ENCODE peak calls at places on chromosomes 1 and 21, in five cellular contexts. M, B, O, D and C are unnamed samples.
A peak's percentile ranks its signal among the peaks of the same experiment; 100 is the strongest.

GRCh38 chr1:245124644-245125043 is 30.1 kb upstream of the KIF26B start:
- DNase-seq in M (no peak), B (no peak), O (peak; percentile 27), D (no peak), C (no peak)

GRCh38 chr1:36966242-36966641 is 68.1 kb downstream of the GRIK3 start:
- DNase-seq in M (peak; percentile 48), B (no peak), O (peak; percentile 70), D (peak; percentile 23), C (peak; percentile 72)

GRCh38 chr1:199684686-199685273 is 342.7 kb upstream of the NR5A2 start:
- DNase-seq in M (peak; percentile 71), B (peak; percentile 62), O (peak; percentile 70), D (peak; percentile 80), C (peak; percentile 54)

GRCh38 chr21:33852495-33852894 is 63.1 kb downstream of the ATP5PO start:
- DNase-seq in M (no peak), B (no peak), O (no peak), D (no peak), C (no peak)

GRCh38 chr1:195202271-195202670 is 1406.0 kb downstream of the KCNT2 start:
- DNase-seq in M (peak; percentile 19), B (no peak), O (no peak), D (no peak), C (no peak)

GRCh38 chr1:87513270-87513669 is 184.6 kb downstream of the LMO4 start:
- DNase-seq in M (no peak), B (no peak), O (peak; percentile 62), D (no peak), C (peak; percentile 16)

GRCh38 chr1:183845681-183846080 is 40.8 kb downstream of the RGL1 start:
- DNase-seq in M (no peak), B (no peak), O (no peak), D (peak; percentile 25), C (no peak)

GRCh38 chr1:205907794-205908193 is 35.5 kb downstream of the SLC26A9 start:
- DNase-seq in M (peak; percentile 30), B (peak; percentile 10), O (peak; percentile 75), D (peak; percentile 74), C (peak; percentile 43)

GRCh38 chr1:2230781-2231666 is 2.9 kb downstream of the SKI start:
- DNase-seq in M (no peak), B (no peak), O (peak; percentile 20), D (peak; percentile 60), C (no peak)

DNA sequence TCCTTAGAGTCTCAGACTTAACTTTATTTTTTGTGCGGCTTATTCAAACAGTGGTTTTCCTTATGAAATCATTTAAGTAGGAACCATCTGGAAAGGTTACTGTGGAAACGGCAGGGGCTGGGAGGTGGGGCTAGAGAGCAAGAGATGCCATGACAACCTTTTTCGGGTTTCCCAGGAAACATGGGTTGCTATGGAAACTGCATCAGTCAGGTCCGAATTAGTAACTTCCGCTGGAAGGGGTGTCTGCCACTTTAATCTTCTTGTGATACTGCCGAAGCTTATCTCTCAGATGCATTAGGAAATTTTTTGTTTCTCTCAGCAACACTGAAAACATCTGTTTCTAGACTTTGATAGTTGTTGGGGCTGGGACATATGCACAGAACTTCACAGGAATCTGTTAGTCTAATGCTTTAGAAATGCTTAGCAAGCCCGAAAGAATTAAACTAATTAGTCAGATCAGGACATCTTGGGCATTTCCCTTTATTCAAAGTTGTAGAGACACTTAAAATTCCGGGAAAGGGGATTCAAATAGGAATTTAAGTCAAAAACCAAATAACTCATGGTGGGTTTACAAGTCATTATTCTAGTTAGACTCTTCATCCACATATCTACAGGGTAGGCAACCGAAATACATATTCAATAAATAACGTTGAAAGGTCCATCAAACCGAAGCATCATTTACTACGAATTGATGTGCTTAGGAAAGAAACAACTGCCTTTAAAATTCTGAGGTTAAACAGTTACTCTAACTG is 2.6 kb downstream of the KCNA3 start:
- DNase-seq in M (no peak), B (peak; percentile 87), O (peak; percentile 84), D (no peak), C (peak; percentile 69)
- H3K4me3 ChIP-seq in M (no peak overlapping the region), B (peak overlapping the region; percentile 84), O (no peak overlapping the region), D (no peak overlapping the region), C (no peak overlapping the region)

DNA sequence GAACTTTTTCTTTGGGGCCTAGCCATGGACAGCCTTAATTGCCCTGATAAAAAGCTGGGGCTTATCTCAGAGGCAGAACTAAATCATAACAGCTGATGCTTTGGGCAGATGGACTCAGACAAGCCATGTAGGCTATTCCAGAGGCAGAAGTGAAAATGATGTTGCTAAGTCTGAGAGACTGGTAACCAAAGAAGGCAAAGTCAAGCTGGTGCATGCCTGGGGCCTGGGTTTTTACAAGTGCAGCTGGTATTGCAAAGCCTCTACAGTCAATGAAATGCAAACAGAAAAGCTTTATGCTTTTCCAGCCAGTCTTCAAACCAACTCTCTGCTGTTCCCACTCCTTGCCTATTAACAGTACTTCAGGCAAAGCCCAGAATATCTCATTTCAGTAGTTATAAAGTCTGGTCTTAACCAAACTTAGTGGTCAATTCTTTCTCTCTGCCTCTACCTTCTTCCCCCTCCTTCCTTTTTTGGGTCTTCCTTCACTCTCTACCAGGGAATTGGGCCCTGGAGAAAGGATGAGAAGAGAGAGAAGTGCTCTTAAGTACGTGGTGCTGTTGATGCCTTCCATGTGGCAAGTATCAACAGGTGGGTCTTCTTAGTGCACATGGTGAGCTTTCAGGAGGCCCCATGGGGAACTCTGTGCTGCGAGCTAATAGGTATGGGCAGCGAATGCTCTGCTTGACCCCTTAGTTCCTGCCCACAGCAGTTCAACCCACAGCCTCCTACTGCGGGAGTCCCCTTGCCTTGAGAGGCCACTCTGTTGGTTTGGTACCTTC is 39.2 kb upstream of the LMX1A start:
- DNase-seq in M (no peak), B (peak; percentile 12), O (no peak), D (no peak), C (no peak)
- TF ChIP-seq EZH2phosphoT487 in M (no peak), B (no peak), O (no peak), D (no peak), C (no peak)

GRCh38 chr1:53826367-53826766 is 11.7 kb downstream of the NDC1 start:
- DNase-seq in M (no peak), B (no peak), O (peak; percentile 16), D (no peak), C (peak; percentile 6)
- TF ChIP-seq CTCF in M (no peak), B (peak; percentile 61), O (peak; percentile 7), D (peak; percentile 53), C (peak; percentile 25)

GRCh38 chr1:155245163-155245524 is 10.1 kb downstream of the ENTREP3 start:
- DNase-seq in M (no peak), B (no peak), O (no peak), D (no peak), C (no peak)

GRCh38 chr1:155241851-155242264 is 13.4 kb downstream of the ENTREP3 start:
- DNase-seq in M (no peak), B (no peak), O (no peak), D (peak; percentile 45), C (no peak)

GRCh38 chr1:155242805-155243358 is 12.4 kb downstream of the ENTREP3 start:
- DNase-seq in M (no peak), B (no peak), O (no peak), D (no peak), C (no peak)

GRCh38 chr1:155247667-155248563 is 7.4 kb downstream of the ENTREP3 start:
- DNase-seq in M (no peak), B (no peak), O (no peak), D (no peak), C (no peak)

DNA sequence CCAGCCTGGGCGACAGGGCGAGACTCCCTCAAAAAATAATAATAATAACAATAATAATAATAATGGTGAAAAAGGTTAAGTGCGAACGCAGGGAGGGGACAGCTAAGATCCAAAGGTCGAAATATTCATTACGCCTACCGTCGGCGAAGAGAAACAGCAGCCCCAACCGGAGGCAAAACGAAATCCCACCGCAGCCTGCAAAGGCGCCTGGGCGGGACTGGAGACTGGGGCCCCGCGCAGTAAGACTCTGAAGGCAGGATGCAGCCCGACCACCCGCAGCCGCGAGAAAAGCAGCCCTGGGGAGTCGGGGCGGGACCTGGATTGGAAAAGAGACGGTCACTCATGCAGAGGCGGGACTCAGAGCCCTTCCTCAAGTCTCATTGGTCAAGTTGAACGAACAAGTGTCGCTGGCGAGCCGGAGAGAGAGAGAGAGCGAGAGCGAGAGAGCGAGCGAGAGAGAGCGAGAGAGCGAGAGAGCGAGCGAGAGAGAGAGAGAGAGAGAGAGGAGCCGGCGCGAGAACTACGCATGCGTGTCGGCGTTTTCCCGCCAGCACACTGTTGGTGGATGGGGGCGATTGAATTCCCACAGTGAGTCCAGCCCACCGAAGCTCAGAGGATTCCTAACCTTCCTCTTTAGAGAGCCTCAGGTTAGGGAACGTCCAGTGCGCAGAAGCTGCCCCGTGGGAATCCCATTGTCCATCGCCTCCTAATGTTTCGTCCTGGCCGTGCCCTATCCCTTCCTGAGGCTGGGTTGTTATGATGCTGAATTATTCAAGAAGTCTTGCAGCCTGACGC is 10.7 kb downstream of the ENTREP3 start:
- DNase-seq in M (peak; percentile 98), B (peak; percentile 100), O (peak; percentile 100), D (peak; percentile 99), C (peak; percentile 96)
- H3K4me3 ChIP-seq in M (peak overlapping the region; percentile 26), B (peak overlapping the region; percentile 81), O (peak overlapping the region; percentile 70), D (peak overlapping the region; percentile 77), C (peak overlapping the region; percentile 52)

DNA sequence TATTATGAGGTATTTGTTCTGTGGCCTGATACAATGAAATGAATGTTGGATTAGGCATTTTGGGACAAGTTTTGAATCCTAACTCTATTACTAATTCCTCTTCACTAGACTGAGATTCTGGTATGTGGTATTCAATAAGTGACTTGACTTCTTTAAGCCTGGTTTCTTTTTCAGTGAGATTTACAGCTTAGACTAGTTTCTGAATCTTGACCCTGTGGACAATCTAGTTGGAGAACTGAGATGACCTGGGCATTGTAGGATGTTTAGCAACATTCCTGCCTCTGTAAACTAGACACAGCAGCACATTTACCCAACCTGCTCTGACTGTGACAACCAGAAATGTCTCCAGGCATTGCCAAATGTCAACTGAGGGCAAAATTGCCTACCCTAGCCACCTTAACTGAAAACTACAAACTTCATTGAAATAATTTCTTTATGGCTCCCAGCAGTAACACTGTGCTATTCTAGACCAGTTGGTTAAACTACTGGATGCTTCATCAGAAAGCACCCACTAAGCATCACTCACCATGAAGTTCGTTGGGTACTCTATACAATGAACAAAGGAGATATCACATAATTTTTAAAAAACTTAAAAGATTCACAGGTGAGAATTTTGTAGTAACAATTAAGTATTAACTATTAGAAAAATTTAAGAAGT is 16.8 kb downstream of the PTPRC start:
- DNase-seq in M (no peak), B (no peak), O (no peak), D (no peak), C (no peak)
- TF ChIP-seq EZH2phosphoT487 in M (no peak), B (no peak), O (no peak), D (no peak), C (no peak)

DNA sequence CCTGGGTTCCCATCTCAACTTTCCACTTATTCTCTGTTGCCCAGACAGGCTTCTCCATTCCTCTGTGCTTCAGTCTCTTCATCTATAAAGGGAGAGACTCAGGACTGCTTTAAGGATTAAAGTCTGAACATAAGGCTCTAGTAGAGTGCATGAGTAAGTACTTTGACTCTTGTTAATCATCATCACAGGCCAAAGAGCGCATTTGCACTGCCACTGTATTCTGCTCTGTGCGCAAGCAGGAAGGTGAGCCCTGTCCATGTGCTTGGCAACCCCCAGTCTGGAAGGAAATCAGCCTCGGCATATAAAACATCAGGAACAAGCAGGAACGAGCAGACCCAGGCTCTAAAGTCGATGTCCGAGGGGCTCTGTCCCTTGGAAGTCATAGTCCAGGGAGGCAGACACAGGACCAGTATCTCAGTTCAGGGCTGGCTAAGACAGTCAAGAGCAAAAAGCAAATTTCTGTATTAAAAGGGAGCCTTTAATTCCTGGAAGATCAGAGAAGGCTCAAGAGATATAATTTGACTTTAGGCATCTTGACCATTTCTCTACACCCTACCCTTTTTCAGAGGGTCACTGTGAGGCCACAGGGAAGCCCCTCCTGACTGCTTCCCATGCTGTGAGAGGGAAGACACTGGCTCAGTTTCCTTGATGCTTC is 131.2 kb downstream of the TRABD2B start:
- DNase-seq in M (peak; percentile 73), B (no peak), O (no peak), D (no peak), C (no peak)
- TF ChIP-seq CTCF in M (no peak), B (no peak), O (no peak), D (no peak), C (no peak)